ENCODE peak calls at places on chromosomes 2 and 18, in four cellular contexts. One of them, this sample, is unnamed.

GRCh38 chr2:28344756-28345291 is 47.8 kb upstream of the FOSL2 start:
- DNase-seq in neuronal stem cell: no peak
- DNase-seq in IMR-90: no peak
- DNase-seq in mesenchymal stem cell: no peak
- DNase-seq in this sample: no peak

GRCh38 chr2:234682492-234683228 is 185.8 kb upstream of the ARL4C start:
- DNase-seq in mesenchymal stem cell: peak; percentile 53
- DNase-seq in neuronal stem cell: no peak
- DNase-seq in IMR-90: peak; percentile 49
- DNase-seq in this sample: no peak

GRCh38 chr2:238896641-238897040 is 48.8 kb downstream of the TWIST2 start:
- DNase-seq in neuronal stem cell: no peak
- DNase-seq in mesenchymal stem cell: no peak
- DNase-seq in IMR-90: no peak
- DNase-seq in this sample: no peak

GRCh38 chr2:102138331-102138730 is 4.2 kb upstream of the IL1R1 start:
- DNase-seq in neuronal stem cell: no peak
- DNase-seq in mesenchymal stem cell: peak; percentile 21
- DNase-seq in IMR-90: no peak
- DNase-seq in this sample: no peak

GRCh38 chr2:15990151-15991101 is 50.1 kb downstream of the MYCN start:
- DNase-seq in mesenchymal stem cell: no peak
- DNase-seq in neuronal stem cell: no peak
- DNase-seq in IMR-90: no peak
- DNase-seq in this sample: no peak

GRCh38 chr2:66576381-66577330 is 141.7 kb downstream of the MEIS1 start:
- DNase-seq in mesenchymal stem cell: peak; percentile 72
- DNase-seq in neuronal stem cell: no peak
- DNase-seq in IMR-90: peak; percentile 79
- DNase-seq in this sample: peak; percentile 54

GRCh38 chr2:38092196-38092902 is 16.4 kb upstream of the CYP1B1 start:
- DNase-seq in neuronal stem cell: no peak
- DNase-seq in mesenchymal stem cell: peak; percentile 95
- DNase-seq in IMR-90: peak; percentile 80
- DNase-seq in this sample: no peak

GRCh38 chr2:10900216-10901109 is 11.3 kb upstream of the KCNF1 start:
- DNase-seq in mesenchymal stem cell: peak; percentile 43
- DNase-seq in neuronal stem cell: no peak
- DNase-seq in IMR-90: peak; percentile 10
- DNase-seq in this sample: no peak

GRCh38 chr2:153871231-153872221 is at the start of gene GALNT13:
- DNase-seq in IMR-90: no peak
- DNase-seq in neuronal stem cell: peak; percentile 84
- DNase-seq in mesenchymal stem cell: peak; percentile 64
- DNase-seq in this sample: peak; percentile 97

GRCh38 chr2:42296226-42296625 is 64.8 kb downstream of the COX7A2L start:
- DNase-seq in mesenchymal stem cell: no peak
- DNase-seq in IMR-90: no peak
- DNase-seq in neuronal stem cell: no peak
- DNase-seq in this sample: no peak

GRCh38 chr18:32661486-32662299 is 111.1 kb downstream of the KLHL14 start:
- DNase-seq in mesenchymal stem cell: peak; percentile 61
- DNase-seq in IMR-90: no peak
- DNase-seq in neuronal stem cell: no peak
- DNase-seq in this sample: no peak

GRCh38 chr2:190762569-190762968 is 113.7 kb downstream of the NAB1 start:
- DNase-seq in mesenchymal stem cell: no peak
- DNase-seq in IMR-90: no peak
- DNase-seq in neuronal stem cell: no peak
- DNase-seq in this sample: no peak

GRCh38 chr18:79926715-79927596 is 24.5 kb downstream of the SLC66A2 start:
- DNase-seq in neuronal stem cell: no peak
- DNase-seq in IMR-90: no peak
- DNase-seq in mesenchymal stem cell: no peak
- DNase-seq in this sample: peak; percentile 25

DNA sequence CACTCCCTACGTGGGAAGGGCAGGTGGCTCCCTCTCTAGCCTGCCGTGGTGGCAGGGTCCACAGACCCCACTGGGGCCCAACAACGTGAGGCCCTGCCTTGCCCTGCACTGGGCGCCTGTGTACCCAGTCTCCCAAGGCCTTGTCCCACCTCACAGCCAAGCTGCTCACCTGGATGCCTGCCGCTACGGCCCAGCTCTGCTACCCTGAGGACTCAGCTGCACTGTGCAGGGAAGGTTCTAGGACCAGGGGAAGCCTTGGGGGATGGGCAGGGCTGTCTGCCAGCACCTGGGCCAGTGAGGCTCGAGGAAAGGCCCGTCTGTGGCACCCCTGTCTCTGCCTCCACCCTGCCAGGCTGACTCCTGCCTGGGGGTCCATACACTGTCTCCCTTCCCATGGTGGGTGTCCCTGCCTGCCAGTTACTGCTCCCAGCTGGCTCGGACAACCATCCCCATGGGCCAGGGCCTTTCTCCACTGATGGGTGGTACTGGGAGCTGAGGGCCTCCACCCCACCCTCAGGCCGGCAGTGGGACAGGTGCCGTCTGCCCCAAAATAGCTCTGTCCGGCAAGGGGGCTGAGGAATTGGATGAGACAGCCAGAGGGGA is 33.2 kb downstream of the HS6ST1 start:
- DNase-seq in IMR-90: no peak
- DNase-seq in mesenchymal stem cell: no peak
- DNase-seq in neuronal stem cell: no peak
- DNase-seq in this sample: no peak
- H3K79me1 ChIP-seq in IMR-90: peaks cover 95% of the 10 kb centered on the region
- H3K79me1 ChIP-seq in mesenchymal stem cell: peaks cover 64% of the 10 kb centered on the region
- H3K79me1 ChIP-seq in neuronal stem cell: peaks cover 35% of the 10 kb centered on the region
- H3K79me1 ChIP-seq in this sample: peaks cover 12% of the 10 kb centered on the region

GRCh38 chr18:25568926-25569325 is 217.0 kb upstream of the ZNF521 start:
- DNase-seq in IMR-90: no peak
- DNase-seq in mesenchymal stem cell: no peak
- DNase-seq in neuronal stem cell: no peak
- DNase-seq in this sample: no peak
- H4K91ac ChIP-seq in IMR-90: no peak overlapping the region
- H4K91ac ChIP-seq in mesenchymal stem cell: no peak overlapping the region
- H4K91ac ChIP-seq in neuronal stem cell: no peak overlapping the region
- H4K91ac ChIP-seq in this sample: no peak overlapping the region

DNA sequence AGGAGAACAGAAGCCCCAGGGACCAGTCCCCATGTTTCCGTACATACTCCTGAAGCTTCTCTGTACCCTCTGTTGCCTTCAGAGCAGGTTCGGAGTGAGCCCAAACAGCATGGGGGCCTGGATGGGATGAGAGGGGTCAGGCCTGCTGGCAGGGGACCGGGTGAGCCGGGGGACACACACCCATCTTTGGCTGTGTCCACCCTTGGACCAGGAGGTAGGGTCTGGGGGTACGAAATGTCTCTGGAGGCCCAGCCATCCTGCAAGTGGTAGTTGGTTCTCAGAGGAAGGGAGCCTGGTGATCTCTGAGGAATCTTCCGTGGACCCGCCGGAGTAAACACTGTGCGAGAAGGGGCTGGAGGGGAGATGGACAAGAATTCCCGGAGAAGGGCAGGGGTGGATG is 15.3 kb downstream of the FBLN7 start:
- DNase-seq in neuronal stem cell: no peak
- DNase-seq in IMR-90: no peak
- DNase-seq in mesenchymal stem cell: no peak
- DNase-seq in this sample: no peak
- H3K27ac ChIP-seq in neuronal stem cell: no peak overlapping the region
- H3K27ac ChIP-seq in IMR-90: no peak overlapping the region
- H3K27ac ChIP-seq in mesenchymal stem cell: no peak overlapping the region
- H3K27ac ChIP-seq in this sample: no peak overlapping the region

DNA sequence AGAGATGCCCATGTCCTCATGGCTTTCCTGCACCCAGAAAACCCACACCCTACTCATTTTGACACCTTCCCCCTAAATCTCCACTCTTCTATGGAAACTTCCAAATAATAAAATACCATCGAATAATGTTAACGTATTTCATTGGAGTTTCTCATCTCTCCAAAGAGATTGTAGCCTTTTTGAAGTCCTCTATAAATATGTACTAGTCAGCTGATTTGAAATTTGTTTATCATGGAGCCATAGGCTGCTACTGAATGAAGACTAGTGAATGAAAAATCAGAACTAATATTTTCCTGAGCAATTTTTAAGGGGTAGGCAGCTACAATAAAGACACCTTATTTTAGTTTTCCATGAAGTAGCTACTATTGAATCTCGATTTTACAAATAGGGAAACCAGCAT is 226.1 kb upstream of the EPAS1 start:
- DNase-seq in mesenchymal stem cell: no peak
- DNase-seq in IMR-90: no peak
- DNase-seq in neuronal stem cell: no peak
- DNase-seq in this sample: no peak
- H3K79me1 ChIP-seq in mesenchymal stem cell: peaks cover 5% of the 10 kb centered on the region
- H3K79me1 ChIP-seq in IMR-90: peaks cover 56% of the 10 kb centered on the region
- H3K79me1 ChIP-seq in neuronal stem cell: no peaks in the 10 kb centered on the region
- H3K79me1 ChIP-seq in this sample: no peaks in the 10 kb centered on the region

GRCh38 chr18:23572570-23572969 is 13.7 kb downstream of the NPC1 start:
- DNase-seq in neuronal stem cell: no peak
- DNase-seq in IMR-90: no peak
- DNase-seq in mesenchymal stem cell: no peak
- DNase-seq in this sample: no peak

GRCh38 chr18:23573020-23573419 is 13.3 kb downstream of the NPC1 start:
- DNase-seq in IMR-90: no peak
- DNase-seq in mesenchymal stem cell: no peak
- DNase-seq in neuronal stem cell: no peak
- DNase-seq in this sample: no peak

GRCh38 chr18:23575309-23575651 is 11.0 kb downstream of the NPC1 start:
- DNase-seq in mesenchymal stem cell: no peak
- DNase-seq in neuronal stem cell: no peak
- DNase-seq in IMR-90: no peak
- DNase-seq in this sample: no peak

GRCh38 chr18:23573948-23574431 is 12.3 kb downstream of the NPC1 start:
- DNase-seq in neuronal stem cell: no peak
- DNase-seq in IMR-90: peak; percentile 72
- DNase-seq in mesenchymal stem cell: peak; percentile 82
- DNase-seq in this sample: no peak

DNA sequence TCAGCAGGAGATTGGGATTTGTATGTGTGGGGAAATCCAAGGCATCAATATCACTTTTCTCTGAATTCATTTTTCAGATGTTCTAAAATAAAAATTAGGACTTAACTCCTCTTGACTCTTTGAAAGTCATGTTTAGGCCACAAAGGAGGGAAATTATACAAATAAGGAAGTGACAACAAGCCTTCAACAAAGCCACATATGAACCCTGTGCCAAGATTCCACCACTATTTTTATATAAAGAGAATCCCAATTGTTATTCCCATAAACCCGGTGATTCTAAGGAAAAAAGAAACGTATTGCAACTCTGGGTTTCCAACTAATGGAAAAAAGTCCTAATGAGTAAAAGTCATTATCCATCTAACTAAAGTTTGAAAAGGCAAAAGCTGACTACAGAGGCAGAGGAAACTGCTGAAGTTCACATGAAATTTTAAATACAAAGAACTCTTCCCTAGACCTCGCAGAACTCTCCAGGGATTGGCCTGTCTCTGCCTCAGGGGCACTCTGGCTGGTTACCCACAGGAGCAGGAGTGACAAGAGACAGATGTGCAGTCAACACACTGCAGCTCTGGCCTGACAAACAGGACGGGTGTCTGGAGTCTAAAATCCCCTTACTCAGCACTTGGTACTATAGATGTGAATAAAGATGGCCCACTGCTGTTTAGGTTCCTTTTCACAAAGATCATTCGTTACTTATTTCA is 11.5 kb downstream of the NPC1 start:
- DNase-seq in neuronal stem cell: no peak
- DNase-seq in IMR-90: no peak
- DNase-seq in mesenchymal stem cell: peak; percentile 53
- DNase-seq in this sample: no peak
- H4K91ac ChIP-seq in neuronal stem cell: no peak overlapping the region
- H4K91ac ChIP-seq in IMR-90: no peak overlapping the region
- H4K91ac ChIP-seq in mesenchymal stem cell: no peak overlapping the region
- H4K91ac ChIP-seq in this sample: no peak overlapping the region

GRCh38 chr2:217107480-217107879 is 247.6 kb upstream of the TNP1 start:
- DNase-seq in IMR-90: no peak
- DNase-seq in mesenchymal stem cell: no peak
- DNase-seq in neuronal stem cell: no peak
- DNase-seq in this sample: no peak

GRCh38 chr2:217108086-217108485 is 248.2 kb upstream of the TNP1 start:
- DNase-seq in neuronal stem cell: no peak
- DNase-seq in IMR-90: no peak
- DNase-seq in mesenchymal stem cell: no peak
- DNase-seq in this sample: no peak

GRCh38 chr2:217105733-217106649 is 246.1 kb upstream of the TNP1 start:
- DNase-seq in mesenchymal stem cell: peak; percentile 92
- DNase-seq in IMR-90: peak; percentile 95
- DNase-seq in neuronal stem cell: no peak
- DNase-seq in this sample: no peak

GRCh38 chr2:217108575-217109027 is 248.7 kb upstream of the TNP1 start:
- DNase-seq in IMR-90: no peak
- DNase-seq in mesenchymal stem cell: no peak
- DNase-seq in neuronal stem cell: no peak
- DNase-seq in this sample: no peak

GRCh38 chr2:217106650-217107014 is 246.8 kb upstream of the TNP1 start:
- DNase-seq in mesenchymal stem cell: peak; percentile 67
- DNase-seq in neuronal stem cell: no peak
- DNase-seq in IMR-90: peak; percentile 65
- DNase-seq in this sample: no peak
- H3K27ac ChIP-seq in mesenchymal stem cell: peak overlapping the region; percentile 95
- H3K27ac ChIP-seq in neuronal stem cell: no peak overlapping the region
- H3K27ac ChIP-seq in IMR-90: peak overlapping the region; percentile 99
- H3K27ac ChIP-seq in this sample: no peak overlapping the region

GRCh38 chr2:237666606-237667005 is 39.2 kb downstream of the LRRFIP1 start:
- DNase-seq in IMR-90: no peak
- DNase-seq in neuronal stem cell: no peak
- DNase-seq in mesenchymal stem cell: no peak
- DNase-seq in this sample: no peak

GRCh38 chr2:237667891-237668290 is 40.5 kb downstream of the LRRFIP1 start:
- DNase-seq in neuronal stem cell: no peak
- DNase-seq in mesenchymal stem cell: no peak
- DNase-seq in IMR-90: no peak
- DNase-seq in this sample: no peak

GRCh38 chr2:237664151-237664550 is 36.8 kb downstream of the LRRFIP1 start:
- DNase-seq in mesenchymal stem cell: no peak
- DNase-seq in IMR-90: no peak
- DNase-seq in neuronal stem cell: no peak
- DNase-seq in this sample: no peak

GRCh38 chr2:237663517-237663916 is 36.1 kb downstream of the LRRFIP1 start:
- DNase-seq in IMR-90: no peak
- DNase-seq in neuronal stem cell: no peak
- DNase-seq in mesenchymal stem cell: peak; percentile 36
- DNase-seq in this sample: no peak

DNA sequence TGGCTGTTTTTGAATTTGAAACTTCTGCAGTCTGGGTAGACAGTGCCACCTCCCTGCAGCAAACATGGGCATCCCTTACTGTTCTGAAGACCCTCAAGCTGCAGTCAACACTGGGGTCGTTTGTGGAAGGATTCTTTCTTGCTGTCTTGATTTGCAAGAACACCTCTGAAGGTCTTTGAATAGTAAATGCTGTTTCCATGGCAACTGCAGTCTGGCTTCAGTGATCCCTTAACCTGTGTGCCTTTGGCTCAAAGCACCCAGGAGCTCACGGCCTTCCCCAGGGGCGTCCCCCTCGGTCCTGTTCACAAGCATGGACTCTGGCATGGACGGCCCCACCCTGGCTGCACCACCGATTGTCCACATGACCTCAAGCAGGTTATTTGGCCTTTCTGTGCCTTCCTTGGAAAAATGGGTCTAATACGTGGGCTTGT is 38.3 kb downstream of the LRRFIP1 start:
- DNase-seq in mesenchymal stem cell: no peak
- DNase-seq in IMR-90: no peak
- DNase-seq in neuronal stem cell: peak; percentile 40
- DNase-seq in this sample: peak; percentile 68
- H3K79me1 ChIP-seq in mesenchymal stem cell: peaks cover 36% of the 10 kb centered on the region
- H3K79me1 ChIP-seq in IMR-90: peaks cover 69% of the 10 kb centered on the region
- H3K79me1 ChIP-seq in neuronal stem cell: no peaks in the 10 kb centered on the region
- H3K79me1 ChIP-seq in this sample: no peaks in the 10 kb centered on the region

GRCh38 chr2:217622205-217622621 is 380.6 kb downstream of the TNS1 start:
- DNase-seq in IMR-90: peak; percentile 98
- DNase-seq in neuronal stem cell: peak; percentile 65
- DNase-seq in mesenchymal stem cell: peak; percentile 98
- DNase-seq in this sample: peak; percentile 39
- H4K91ac ChIP-seq in IMR-90: peak overlapping the region; percentile 64
- H4K91ac ChIP-seq in neuronal stem cell: no peak overlapping the region
- H4K91ac ChIP-seq in mesenchymal stem cell: peak overlapping the region; percentile 79
- H4K91ac ChIP-seq in this sample: no peak overlapping the region